ENCODE peak calls at places on chromosomes 3 and 15, in six cellular contexts. K is H1, G is prostate gland, V is tibial nerve, C is fibroblast of mammary gland, W is AG10803. O is an unnamed sample.

GRCh38 chr3:170862618-170863374 is 7.2 kb downstream of the RPL22L1 start:
- DNase-seq in K (no peak), G (no peak), V (no peak), C (no peak), W (peak), O (no peak)

GRCh38 chr3:166554006-166554405 is 716.8 kb upstream of the BCHE start:
- DNase-seq in K (no peak), G (peak), V (no peak), C (no peak), W (no peak), O (no peak)

GRCh38 chr15:55858661-55859060 is 115.7 kb upstream of the PRTG start:
- DNase-seq in K (no peak), G (no peak), V (no peak), C (peak), W (peak), O (no peak)

GRCh38 chr3:14480207-14481017 is 59.7 kb downstream of the GRIP2 start:
- DNase-seq in K (no peak), G (no peak), V (no peak), C (peak), W (peak), O (no peak)

GRCh38 chr15:55475842-55476241 is 32.2 kb downstream of the DNAAF4 start:
- DNase-seq in K (no peak), G (no peak), V (no peak), C (no peak), W (no peak), O (no peak)

GRCh38 chr3:101279765-101280385 is 40.5 kb downstream of the IMPG2 start:
- DNase-seq in K (no peak), G (no peak), V (no peak), C (peak), W (no peak), O (no peak)

GRCh38 chr15:64017082-64017588 is 29.1 kb downstream of the DAPK2 start:
- DNase-seq in K (no peak), G (no peak), V (no peak), C (peak), W (peak), O (no peak)

GRCh38 chr15:79400650-79401049 is 31.5 kb upstream of the MINAR1 start:
- DNase-seq in K (no peak), G (no peak), V (no peak), C (no peak), W (no peak), O (no peak)

GRCh38 chr15:40098489-40099261 is 10.0 kb downstream of the BMF start:
- DNase-seq in K (no peak), G (peak), V (no peak), C (peak), W (peak), O (peak)

GRCh38 chr15:83284563-83285283 is at the start of gene BNC1:
- DNase-seq in K (peak), G (no peak), V (no peak), C (no peak), W (peak), O (no peak)

GRCh38 chr15:48928877-48929538 is 34.7 kb downstream of the SHC4 start:
- DNase-seq in K (no peak), G (no peak), V (no peak), C (peak), W (no peak), O (no peak)

GRCh38 chr3:52779411-52780297 is 2.3 kb downstream of the ITIH1 start:
- DNase-seq in K (no peak), G (no peak), V (peak), C (no peak), W (no peak), O (no peak)

GRCh38 chr3:53773586-53774368 is 72.4 kb downstream of the CHDH start:
- DNase-seq in K (no peak), G (peak), V (no peak), C (peak), W (peak), O (peak)

DNA sequence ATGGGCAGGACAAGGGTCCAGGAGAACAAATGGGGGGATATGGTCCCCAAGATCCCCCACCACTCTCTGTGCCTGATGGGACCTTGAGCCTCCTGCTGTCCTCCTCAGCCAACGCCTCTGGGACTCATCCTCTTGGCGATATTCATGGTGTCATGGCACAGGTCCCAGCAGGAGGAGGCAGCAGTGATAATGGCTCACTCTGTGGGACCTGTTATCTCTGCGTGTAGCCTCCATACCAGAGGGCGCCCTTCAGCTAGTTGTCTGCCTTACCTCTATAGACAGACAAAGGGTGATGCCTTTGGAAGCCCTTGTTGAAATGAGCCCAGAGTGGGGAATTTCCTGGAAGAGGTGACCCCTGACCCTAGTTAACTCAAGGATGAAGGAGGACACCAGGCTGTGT is 7.4 kb downstream of the ZBTB47 start:
- DNase-seq in K (peak), G (no peak), V (no peak), C (no peak), W (no peak), O (no peak)
- TF ChIP-seq CTCF in K (peak), G (no peak), V (no peak), C (no peak), W (no peak), O (no peak)

DNA sequence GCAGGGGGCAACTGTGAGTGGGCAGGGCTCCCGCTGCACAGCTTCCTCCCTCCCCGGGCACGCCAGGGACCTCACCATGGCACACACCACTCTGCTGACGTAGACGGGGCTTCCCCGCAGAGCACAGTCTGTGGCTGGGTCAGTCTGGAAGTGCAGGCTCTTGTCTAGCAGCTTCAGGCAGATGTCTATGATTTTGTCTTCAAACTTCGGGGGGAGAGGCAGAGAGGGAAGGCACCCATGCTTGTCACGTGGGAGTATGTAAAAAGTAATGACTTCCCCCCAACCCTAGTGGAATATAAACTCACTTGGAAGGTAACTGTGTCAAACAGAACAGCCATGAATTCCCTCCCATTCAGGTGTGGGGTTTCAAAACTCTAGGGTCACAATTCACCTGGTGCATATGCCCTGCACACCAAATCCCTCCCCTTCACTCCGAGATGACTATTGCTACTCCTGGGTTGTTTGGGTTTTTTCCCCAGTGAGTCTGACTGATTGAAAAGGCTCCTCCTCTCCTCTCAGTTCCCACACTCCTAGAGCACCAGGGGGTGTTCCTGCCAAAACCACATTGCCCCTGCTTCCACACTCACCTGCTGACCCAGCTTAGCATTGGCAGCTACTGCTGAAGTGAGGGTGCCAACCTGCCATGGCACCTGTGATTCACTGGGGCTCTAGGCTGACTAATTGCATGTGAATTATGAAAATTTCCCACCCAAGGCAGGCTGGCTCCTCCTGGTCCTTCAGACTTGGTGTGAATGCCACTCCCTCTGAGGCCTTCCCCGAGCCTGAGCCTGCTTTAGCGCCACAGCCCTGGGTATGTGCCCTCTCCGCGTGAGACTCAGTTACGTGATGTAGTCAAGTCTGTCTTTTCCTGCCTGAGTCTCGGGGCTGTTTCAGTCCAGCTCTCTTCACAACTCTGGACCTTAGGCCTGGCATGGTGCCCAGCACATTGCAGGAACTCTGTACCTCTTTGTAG is 13.0 kb downstream of the TGM5 start:
- DNase-seq in K (no peak), G (peak), V (no peak), C (no peak), W (peak), O (no peak)
- H3K4me3 ChIP-seq in K (no peak), G (no peak), V (no peak), C (no peak), W (no peak), O (no peak)

GRCh38 chr3:99928758-99929408 is 111.2 kb downstream of the CMSS1 start:
- DNase-seq in K (no peak), G (no peak), V (no peak), C (no peak), W (no peak), O (no peak)
- TF ChIP-seq CTCF in K (peak), G (no peak), V (peak), C (peak), W (no peak), O (peak)

DNA sequence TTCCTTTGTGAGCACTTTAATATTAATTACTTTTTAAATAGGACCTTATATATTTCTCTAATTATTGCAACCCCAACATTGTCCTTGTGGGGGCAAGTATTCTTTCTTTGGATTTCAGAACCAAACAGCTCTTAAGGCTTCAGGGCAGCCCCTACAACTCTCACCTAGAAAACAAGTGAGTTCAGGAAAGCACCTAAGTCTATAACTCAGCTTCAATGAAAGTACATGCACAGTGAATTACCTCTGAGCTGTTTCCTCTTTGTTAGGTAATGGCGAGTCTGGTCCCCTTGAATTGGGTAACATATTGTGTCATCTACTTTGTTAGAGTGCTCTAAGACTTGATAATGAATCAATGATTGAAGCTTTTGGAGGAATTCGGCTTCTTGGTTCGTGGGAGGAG is 545.7 kb downstream of the NLGN1 start:
- DNase-seq in K (no peak), G (no peak), V (no peak), C (no peak), W (no peak), O (no peak)
- H3K4me3 ChIP-seq in K (no peak), G (no peak), V (no peak), C (no peak), W (no peak), O (no peak)

GRCh38 chr3:23884481-23884880 is 32.3 kb downstream of the NKIRAS1 start:
- DNase-seq in K (no peak), G (no peak), V (no peak), C (peak), W (peak), O (no peak)
- TF ChIP-seq CTCF in K (peak), G (no peak), V (no peak), C (peak), W (peak), O (no peak)

DNA sequence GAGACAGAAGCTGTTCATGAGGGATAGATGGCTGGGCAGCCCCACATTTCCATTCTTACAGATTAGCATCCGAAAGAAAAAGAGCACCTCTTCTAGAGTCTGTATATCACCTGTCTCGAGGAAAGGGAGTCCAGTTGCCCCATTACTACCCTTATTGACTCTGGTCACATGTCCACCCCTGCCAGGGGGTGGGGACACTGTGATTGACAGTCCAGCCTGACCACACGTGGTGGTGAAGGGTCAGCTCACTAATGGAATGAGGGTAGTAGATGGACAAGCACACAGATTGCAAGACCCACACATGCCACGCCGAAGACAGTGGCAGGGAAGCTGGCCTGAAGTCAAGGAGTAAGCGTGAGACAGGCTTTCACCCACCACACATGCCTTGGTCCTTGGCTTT is 45.8 kb downstream of the PXYLP1 start:
- DNase-seq in K (no peak), G (no peak), V (no peak), C (no peak), W (no peak), O (no peak)
- H3K4me3 ChIP-seq in K (no peak), G (no peak), V (no peak), C (no peak), W (no peak), O (no peak)

DNA sequence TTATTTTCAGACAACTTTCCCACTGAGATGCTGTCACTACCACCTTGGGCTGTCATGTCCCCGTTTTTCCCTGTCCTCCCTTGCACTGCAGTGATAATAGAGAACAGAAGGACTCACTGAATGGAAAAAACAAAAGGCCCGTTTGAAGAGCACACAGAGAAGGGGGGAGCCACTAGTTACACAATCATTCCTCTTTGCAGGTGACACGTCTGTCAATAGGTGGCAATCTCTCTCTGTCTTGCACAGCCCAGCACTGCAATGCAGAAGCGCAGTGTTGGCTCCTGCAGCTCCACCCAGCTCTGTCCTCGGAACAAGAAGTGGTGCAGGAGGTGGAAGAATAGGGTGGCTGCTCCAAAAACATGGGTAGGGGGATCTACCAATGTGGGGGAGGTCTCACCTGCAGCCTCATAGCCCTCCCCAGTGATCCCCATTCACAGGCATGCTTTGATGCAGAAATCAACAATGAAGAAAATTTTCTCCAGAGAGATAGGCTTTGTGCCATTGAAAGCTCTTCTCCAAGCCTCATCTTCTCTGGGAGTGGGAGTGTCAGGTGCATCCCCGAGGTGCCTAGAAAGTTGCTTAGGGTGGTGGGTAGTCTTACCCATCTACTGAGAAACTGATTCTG is 31.8 kb downstream of the FSTL1 start:
- DNase-seq in K (no peak), G (peak), V (no peak), C (peak), W (no peak), O (no peak)
- TF ChIP-seq CTCF in K (peak), G (no peak), V (peak), C (no peak), W (peak), O (peak)

DNA sequence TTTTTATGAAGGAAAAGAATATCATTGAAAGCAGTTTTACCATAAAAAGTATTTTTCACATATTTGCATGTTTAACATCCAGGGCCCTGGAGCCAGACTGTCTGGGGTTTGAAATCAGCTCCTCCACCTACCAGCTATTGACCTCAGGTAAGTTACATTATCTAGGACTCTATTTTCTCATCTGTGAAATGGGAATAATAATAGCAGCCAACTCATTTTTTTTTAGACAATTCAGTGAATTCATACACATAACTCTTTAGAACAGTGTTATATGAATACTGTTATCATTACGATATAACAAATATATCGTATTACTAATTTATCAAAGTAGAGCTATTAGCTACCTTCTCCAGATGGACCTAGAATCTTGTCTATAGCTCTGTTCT is 21.3 kb downstream of the MDFIC2 start:
- DNase-seq in K (no peak), G (no peak), V (no peak), C (no peak), W (no peak), O (no peak)
- H3K4me3 ChIP-seq in K (no peak), G (no peak), V (no peak), C (no peak), W (no peak), O (no peak)

GRCh38 chr3:187679638-187680396 is 9.6 kb upstream of the SST start:
- DNase-seq in K (peak), G (peak), V (peak), C (peak), W (peak), O (no peak)

GRCh38 chr3:187673012-187673411 is 2.8 kb upstream of the SST start:
- DNase-seq in K (no peak), G (no peak), V (no peak), C (no peak), W (peak), O (no peak)

GRCh38 chr3:187678869-187679268 is 8.7 kb upstream of the SST start:
- DNase-seq in K (peak), G (peak), V (no peak), C (peak), W (peak), O (no peak)

DNA sequence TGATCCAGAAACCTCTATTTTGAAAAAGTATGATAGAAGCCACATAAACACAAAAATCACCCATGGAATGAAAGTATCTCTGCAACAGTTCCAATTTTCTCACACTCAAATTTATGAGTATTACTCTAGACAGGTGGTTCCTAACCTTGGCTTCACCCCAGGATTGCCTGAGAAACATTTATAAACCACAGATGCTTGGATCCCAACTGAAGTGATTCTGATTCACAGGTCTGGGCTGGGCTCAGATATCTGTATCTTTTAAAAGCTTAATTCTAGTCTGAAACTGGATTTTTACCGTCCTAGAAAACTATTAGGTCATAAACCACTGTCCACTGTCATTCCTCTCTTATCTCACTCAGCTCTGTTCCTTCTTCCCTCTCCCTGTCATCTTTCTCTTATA is 7.4 kb upstream of the SST start:
- DNase-seq in K (no peak), G (no peak), V (no peak), C (peak), W (peak), O (no peak)
- TF ChIP-seq CTCF in K (no peak), G (no peak), V (no peak), C (no peak), W (no peak), O (no peak)

DNA sequence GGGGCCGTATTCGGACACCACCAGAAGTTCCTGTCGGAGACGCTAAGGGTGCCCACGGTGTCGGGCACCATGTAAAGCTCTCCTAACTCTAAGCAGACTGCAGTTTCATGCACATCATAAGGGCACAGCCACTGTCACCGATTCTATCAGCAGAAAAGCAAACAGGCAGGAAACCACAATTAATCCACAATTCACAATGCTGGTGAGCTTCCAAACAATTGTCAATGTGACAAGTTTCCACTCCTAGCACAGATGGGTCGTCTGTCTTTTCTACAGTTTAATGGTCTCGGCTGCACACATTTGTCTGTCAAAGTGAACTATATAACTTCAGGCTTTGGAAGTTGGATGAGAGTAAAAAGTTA is 8.8 kb upstream of the OCA2 start:
- DNase-seq in K (no peak), G (no peak), V (no peak), C (no peak), W (no peak), O (no peak)
- H3K4me3 ChIP-seq in K (peak), G (no peak), V (peak), C (no peak), W (no peak), O (no peak)

O was measured in AG09309.